ENCODE peak calls at places on chromosome 21, in eight cellular contexts. F is BE2C, N is OCI-LY7, B is dorsolateral prefrontal cortex, Q is left lung, R is sigmoid colon, X is uterus, E is IMR-90. U is an unnamed sample.

GRCh38 chr21:46555678-46556077 is 49.2 kb downstream of the S100B start:
- DNase-seq in B (no peak), F (no peak), R (no peak), Q (no peak), X (no peak), N (no peak), E (no peak), U (no peak)

GRCh38 chr21:35366348-35367085 is 317.4 kb upstream of the RUNX1 start:
- DNase-seq in X (peak; percentile 21), B (no peak), R (peak; percentile 72), N (no peak), E (peak; percentile 54), Q (no peak), F (no peak), U (peak; percentile 96)

GRCh38 chr21:34936299-34936698 is 112.8 kb downstream of the RUNX1 start:
- DNase-seq in N (peak; percentile 10), R (no peak), B (no peak), E (no peak), Q (no peak), F (no peak), X (no peak), U (no peak)

GRCh38 chr21:37866027-37866426 is 50.2 kb downstream of the KCNJ6 start:
- DNase-seq in E (no peak), Q (no peak), N (peak; percentile 29), R (no peak), X (no peak), B (no peak), F (no peak), U (no peak)

GRCh38 chr21:27425574-27425973 is 458.7 kb upstream of the ADAMTS5 start:
- DNase-seq in X (peak; percentile 45), R (no peak), Q (no peak), B (no peak), N (no peak), E (peak; percentile 69), F (peak; percentile 82), U (peak; percentile 58)

GRCh38 chr21:44424608-44425306 is 30.6 kb upstream of the LRRC3 start:
- DNase-seq in B (peak; percentile 6), Q (peak; percentile 65), E (no peak), N (no peak), X (no peak), F (no peak), R (peak; percentile 53), U (no peak)

GRCh38 chr21:41283211-41283818 is 33.3 kb upstream of the FAM3B start:
- DNase-seq in E (peak; percentile 87), X (peak; percentile 49), Q (no peak), F (peak; percentile 31), R (no peak), N (peak; percentile 85), B (no peak), U (peak; percentile 85)

GRCh38 chr21:44730951-44731579 is 19.7 kb upstream of the TSPEAR start:
- DNase-seq in R (no peak), N (no peak), B (no peak), X (no peak), Q (no peak), F (no peak), E (no peak), U (peak; percentile 19)

GRCh38 chr21:26457817-26458216 is 115.3 kb downstream of the CYYR1 start:
- DNase-seq in B (no peak), F (no peak), E (no peak), X (no peak), Q (no peak), N (no peak), R (no peak), U (peak; percentile 13)

GRCh38 chr21:27480841-27481261 is 514.0 kb upstream of the ADAMTS5 start:
- DNase-seq in N (no peak), R (no peak), Q (no peak), X (no peak), B (no peak), F (no peak), E (peak; percentile 64), U (peak; percentile 54)

GRCh38 chr21:20040768-20041167 is 957.4 kb upstream of the NCAM2 start:
- DNase-seq in E (no peak), F (no peak), R (no peak), Q (no peak), B (no peak), X (no peak), N (no peak), U (no peak)

GRCh38 chr21:44052071-44052829 is 40.1 kb downstream of the TRAPPC10 start:
- DNase-seq in E (peak; percentile 22), R (no peak), Q (no peak), B (no peak), F (no peak), X (no peak), N (no peak), U (peak; percentile 13)

GRCh38 chr21:45861156-45861870 is 120.3 kb upstream of the COL6A1 start:
- DNase-seq in F (no peak), X (no peak), N (no peak), E (no peak), B (no peak), Q (no peak), R (no peak), U (no peak)

GRCh38 chr21:44647222-44647552 is 973 bp downstream of the KRTAP10-11 start:
- DNase-seq in F (no peak), Q (no peak), R (no peak), X (no peak), B (no peak), E (no peak), N (no peak), U (no peak)

GRCh38 chr21:33801424-33802405 is 113.9 kb downstream of the ATP5PO start:
- DNase-seq in B (no peak), E (peak; percentile 80), X (no peak), R (no peak), N (no peak), F (no peak), Q (no peak), U (peak; percentile 77)

GRCh38 chr21:32599146-32599925 is 12.8 kb downstream of the CFAP298 start:
- DNase-seq in R (no peak), N (peak; percentile 40), F (no peak), E (no peak), Q (no peak), B (no peak), X (no peak), U (no peak)

GRCh38 chr21:42392731-42393442 is 3.0 kb downstream of the TMPRSS3 start:
- DNase-seq in E (no peak), B (no peak), X (no peak), N (no peak), R (no peak), F (no peak), Q (peak; percentile 12), U (no peak)

GRCh38 chr21:42395910-42396625 is at the start of gene TMPRSS3:
- DNase-seq in E (no peak), Q (peak; percentile 63), B (no peak), N (no peak), X (no peak), F (no peak), R (peak; percentile 30), U (no peak)

GRCh38 chr21:42391297-42391696 is 4.6 kb downstream of the TMPRSS3 start:
- DNase-seq in F (no peak), E (no peak), B (no peak), X (no peak), R (peak; percentile 15), N (no peak), Q (peak; percentile 14), U (no peak)

GRCh38 chr21:42395302-42395701 is 550 bp downstream of the TMPRSS3 start:
- DNase-seq in X (no peak), Q (peak; percentile 13), F (no peak), N (no peak), B (no peak), E (no peak), R (no peak), U (no peak)

GRCh38 chr21:42393443-42393950 is 2.4 kb downstream of the TMPRSS3 start:
- DNase-seq in N (no peak), X (no peak), E (no peak), B (no peak), R (no peak), F (no peak), Q (no peak), U (no peak)
- H3K4me3 ChIP-seq in N (no peak overlapping the region), X (no peak overlapping the region), E (no peak overlapping the region), B (no peak overlapping the region), R (no peak overlapping the region), F (no peak overlapping the region), Q (no peak overlapping the region), U (no peak overlapping the region)

GRCh38 chr21:39641827-39642450 is 29.2 kb downstream of the B3GALT5 start:
- DNase-seq in E (no peak), Q (no peak), F (no peak), B (no peak), X (no peak), N (no peak), R (no peak), U (no peak)

GRCh38 chr21:39637197-39637970 is 24.6 kb downstream of the B3GALT5 start:
- DNase-seq in N (no peak), B (no peak), R (no peak), E (no peak), F (no peak), X (no peak), Q (no peak), U (no peak)

GRCh38 chr21:39640754-39641153 is 28.0 kb downstream of the B3GALT5 start:
- DNase-seq in F (no peak), N (no peak), B (no peak), X (no peak), R (no peak), E (no peak), Q (no peak), U (no peak)

GRCh38 chr21:39634507-39634906 is 21.8 kb downstream of the B3GALT5 start:
- DNase-seq in Q (no peak), N (no peak), F (no peak), R (no peak), B (no peak), E (no peak), X (no peak), U (no peak)

DNA sequence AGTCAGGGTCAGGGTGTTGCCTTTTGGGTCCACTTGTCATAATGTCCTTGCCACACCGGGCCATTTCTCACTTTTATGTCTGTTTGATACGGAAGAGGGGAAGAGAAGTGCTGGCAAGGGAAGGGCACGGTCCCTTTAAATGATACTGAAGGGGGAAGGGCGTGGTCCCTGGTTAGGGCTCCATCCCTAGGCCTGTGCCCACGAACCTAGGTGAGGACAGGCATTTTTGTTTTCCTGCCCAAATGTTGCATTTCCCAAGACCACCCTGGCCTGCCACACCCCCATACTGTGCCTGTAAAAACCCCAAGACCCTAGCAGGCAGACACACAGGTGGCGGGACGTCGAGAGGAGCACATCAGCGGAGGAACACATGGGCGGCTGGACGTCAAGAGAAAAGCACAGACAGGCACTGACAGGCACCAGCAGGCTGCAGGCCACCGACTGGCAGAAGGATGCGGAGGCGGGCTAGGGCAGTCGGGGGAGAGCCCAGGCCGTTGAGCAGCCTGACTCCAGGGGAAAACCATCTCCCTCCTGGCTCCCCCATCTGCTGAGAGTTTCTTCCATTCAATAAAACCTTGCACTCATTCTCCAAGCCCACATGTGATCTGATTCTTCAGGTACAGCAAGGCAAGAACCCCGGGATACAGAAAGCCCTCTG is 25.4 kb downstream of the B3GALT5 start:
- DNase-seq in B (no peak), E (no peak), X (no peak), Q (no peak), F (no peak), N (no peak), R (no peak), U (no peak)
- TF ChIP-seq CTCF in B (no peak), E (no peak), X (no peak), Q (no peak), F (no peak), N (no peak), R (no peak), U (no peak)

GRCh38 chr21:36829116-36829515 is 130.2 kb downstream of the SIM2 start:
- DNase-seq in X (no peak), F (no peak), B (no peak), N (no peak), Q (no peak), E (no peak), R (no peak), U (no peak)
- H3K4me3 ChIP-seq in X (no peak overlapping the region), F (no peak overlapping the region), B (no peak overlapping the region), N (no peak overlapping the region), Q (no peak overlapping the region), E (no peak overlapping the region), R (no peak overlapping the region), U (no peak overlapping the region)

GRCh38 chr21:15054606-15055239 is 10.1 kb downstream of the NRIP1 start:
- DNase-seq in N (no peak), B (no peak), E (no peak), Q (no peak), R (no peak), F (no peak), X (no peak), U (no peak)
- TF ChIP-seq CTCF in N (no peak), B (no peak), E (no peak), Q (no peak), R (no peak), F (no peak), X (no peak), U (no peak)